ENCODE peak calls at places on chromosomes 7 and 10, in five cellular contexts. A is suprapubic skin, H is HepG2, R is colonic mucosa, Q is RWPE2. G is an unnamed sample.

GRCh38 chr7:39212881-39213280 is 235.2 kb downstream of the POU6F2 start:
- DNase-seq in A (no peak), H (no peak), R (no peak), Q (no peak), G (no peak)

GRCh38 chr10:126373137-126373536 is 15.1 kb downstream of the ADAM12 start:
- DNase-seq in A (no peak), H (no peak), R (peak), Q (no peak), G (no peak)

GRCh38 chr10:67119648-67120047 is 193.8 kb downstream of the LRRTM3 start:
- DNase-seq in A (no peak), H (no peak), R (no peak), Q (no peak), G (no peak)

GRCh38 chr10:73910764-73911552 is at the start of gene PLAU:
- DNase-seq in A (no peak), H (no peak), R (peak), Q (no peak), G (peak)

GRCh38 chr10:3420527-3421469 is 248.2 kb upstream of the PITRM1 start:
- DNase-seq in A (no peak), H (no peak), R (no peak), Q (no peak), G (no peak)

GRCh38 chr10:116538461-116538860 is 7.3 kb upstream of the PNLIP start:
- DNase-seq in A (no peak), H (peak), R (no peak), Q (no peak), G (no peak)

GRCh38 chr7:16811555-16811954 is 6.8 kb upstream of the AGR2 start:
- DNase-seq in A (no peak), H (no peak), R (no peak), Q (no peak), G (no peak)

GRCh38 chr7:16271990-16272665 is 149.2 kb downstream of the CRPPA start:
- DNase-seq in A (no peak), H (no peak), R (no peak), Q (no peak), G (no peak)

GRCh38 chr7:102917436-102918353 is 4.9 kb downstream of the LRRC17 start:
- DNase-seq in A (no peak), H (no peak), R (no peak), Q (no peak), G (no peak)

GRCh38 chr7:155938129-155938528 is 125.9 kb upstream of the SHH start:
- DNase-seq in A (no peak), H (no peak), R (no peak), Q (no peak), G (no peak)

GRCh38 chr10:118832242-118832651 is 77.5 kb upstream of the CACUL1 start:
- DNase-seq in A (no peak), H (no peak), R (peak), Q (no peak), G (no peak)

DNA sequence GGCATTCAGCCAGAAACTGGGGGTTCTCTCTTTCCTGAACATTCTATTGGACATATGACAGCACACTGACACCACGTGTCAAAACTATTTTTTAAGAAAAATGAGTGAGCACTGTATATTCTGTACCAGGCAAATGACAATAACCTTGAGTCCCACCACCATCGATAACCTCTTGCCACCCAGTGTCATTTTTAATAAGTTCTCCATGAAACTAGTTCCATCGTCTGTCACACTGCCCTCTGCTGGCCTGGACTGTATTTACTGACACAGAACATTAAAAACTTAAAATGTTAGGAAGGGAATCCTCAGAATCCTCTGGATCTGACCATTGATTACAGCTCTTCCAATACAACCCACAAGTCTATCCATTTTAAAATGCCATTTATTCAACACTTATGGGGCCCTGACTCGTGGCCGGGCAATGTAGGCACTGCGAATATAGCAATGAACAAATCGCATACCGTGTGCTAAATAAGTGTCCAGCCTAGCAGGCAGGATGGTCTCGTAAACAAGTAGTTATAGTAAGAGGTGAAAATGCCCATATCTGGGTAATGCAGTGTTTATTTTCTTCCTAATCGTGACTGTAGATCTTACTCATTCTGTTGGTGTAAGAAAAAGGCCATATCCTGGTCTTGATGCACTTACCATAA is 35.9 kb upstream of the CACNB2 start:
- DNase-seq in A (no peak), H (peak), R (peak), Q (no peak), G (no peak)
- TF ChIP-seq CTCF in A (peak), H (peak), R (peak), Q (peak), G (peak)

GRCh38 chr10:14508725-14509124 is 178.0 kb upstream of the FRMD4A start:
- DNase-seq in A (no peak), H (no peak), R (no peak), Q (no peak), G (no peak)
- H3K4me3 ChIP-seq in A (no peak), H (no peak), R (no peak), Q (no peak), G (no peak)

GRCh38 chr10:46544989-46545791 is 11.3 kb downstream of the GPRIN2 start:
- DNase-seq in A (peak), H (no peak), R (peak), Q (peak), G (peak)
- H3K27ac ChIP-seq in A (no peak), H (no peak), R (no peak), Q (no peak), G (no peak)

DNA sequence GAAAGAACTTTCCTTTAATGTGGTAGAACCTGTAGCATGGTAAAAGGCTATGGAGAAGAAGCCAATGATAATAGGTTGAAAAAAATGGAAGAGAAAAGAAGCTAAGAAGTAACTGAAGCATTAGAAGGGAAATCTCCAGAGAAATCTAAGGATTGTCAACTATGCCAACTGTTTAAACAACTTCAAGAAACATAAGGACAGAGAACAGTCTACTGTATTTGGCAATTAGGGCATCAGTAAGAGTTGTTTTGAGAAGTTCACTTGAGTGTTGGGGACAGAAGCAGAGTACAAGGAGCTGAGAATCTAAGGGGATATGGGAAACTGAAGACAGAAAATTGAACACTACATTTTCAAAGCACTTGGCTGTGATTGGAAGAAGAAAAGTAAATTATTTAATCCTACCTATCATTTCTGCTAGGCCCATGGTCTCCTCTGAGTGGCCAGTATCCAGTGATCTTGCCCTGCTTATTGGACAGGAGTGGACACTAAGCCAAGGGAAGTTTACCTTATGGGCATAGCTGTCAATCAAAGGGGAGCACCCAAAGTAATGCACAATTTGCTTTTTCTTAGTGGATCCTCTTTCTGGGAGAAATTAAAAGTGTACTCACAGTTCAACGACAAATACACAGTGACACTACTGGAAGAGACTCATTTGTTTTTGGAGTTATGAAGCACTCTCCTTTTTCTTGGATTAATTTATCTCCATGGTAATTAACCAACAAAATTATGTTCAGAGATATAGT is 56.5 kb upstream of the CCDC71L start:
- DNase-seq in A (no peak), H (no peak), R (no peak), Q (no peak), G (no peak)
- TF ChIP-seq CTCF in A (no peak), H (no peak), R (no peak), Q (no peak), G (no peak)

DNA sequence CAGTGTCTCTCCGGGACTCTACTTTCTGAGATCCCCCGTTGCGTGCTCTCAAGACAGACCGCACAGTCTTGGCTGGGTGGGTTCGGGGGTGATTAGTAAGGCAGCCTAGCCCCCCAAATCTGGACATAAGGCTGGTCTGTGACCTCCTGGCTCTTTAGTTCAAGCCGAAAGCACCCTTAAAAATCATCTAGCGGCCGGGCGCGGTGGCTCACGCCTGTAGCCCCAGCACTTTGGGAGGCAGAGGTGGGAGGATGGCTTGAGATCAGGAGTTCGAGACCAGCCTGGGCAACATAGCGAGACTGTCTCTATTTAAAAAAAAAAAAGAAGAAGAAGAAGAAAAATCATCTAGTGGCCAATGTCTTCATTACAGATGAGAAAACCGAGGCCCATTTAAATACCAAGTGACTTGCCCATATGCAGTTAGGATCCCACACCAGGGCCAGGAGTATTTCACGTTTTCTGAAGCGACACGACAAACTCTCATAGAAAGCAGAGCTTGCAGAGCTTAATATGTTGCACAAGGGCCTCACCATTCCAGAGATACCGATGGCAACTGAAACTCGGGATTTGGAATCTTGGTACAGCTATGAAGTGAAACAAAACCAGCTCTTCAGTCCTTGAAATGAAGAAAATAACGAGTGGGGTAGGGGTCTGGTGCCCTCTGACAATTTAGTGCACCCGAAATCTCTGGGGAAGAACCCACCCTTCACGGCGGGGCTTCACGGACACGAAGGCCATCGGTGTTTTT is 696 bp upstream of the HILPDA start:
- DNase-seq in A (no peak), H (no peak), R (no peak), Q (no peak), G (no peak)
- H3K4me3 ChIP-seq in A (peak), H (peak), R (peak), Q (peak), G (peak)

GRCh38 chr7:66415659-66416265 is 210.6 kb downstream of the TPST1 start:
- DNase-seq in A (no peak), H (no peak), R (no peak), Q (no peak), G (no peak)

GRCh38 chr7:66421830-66422229 is 206.9 kb upstream of the KCTD7 start:
- DNase-seq in A (no peak), H (no peak), R (no peak), Q (no peak), G (no peak)

GRCh38 chr7:66413379-66414114 is 208.4 kb downstream of the TPST1 start:
- DNase-seq in A (peak), H (no peak), R (peak), Q (peak), G (peak)

GRCh38 chr7:66419210-66419609 is 209.5 kb upstream of the KCTD7 start:
- DNase-seq in A (no peak), H (peak), R (no peak), Q (no peak), G (no peak)

GRCh38 chr7:66418537-66418936 is 210.1 kb upstream of the KCTD7 start:
- DNase-seq in A (no peak), H (no peak), R (no peak), Q (no peak), G (no peak)
- H3K27ac ChIP-seq in A (no peak), H (no peak), R (no peak), Q (no peak), G (no peak)

GRCh38 chr10:97138777-97139317 is 46.9 kb downstream of the SLIT1 start:
- DNase-seq in A (no peak), H (no peak), R (no peak), Q (no peak), G (no peak)

GRCh38 chr10:97140284-97140846 is 45.4 kb downstream of the SLIT1 start:
- DNase-seq in A (no peak), H (peak), R (no peak), Q (no peak), G (no peak)

GRCh38 chr10:97139651-97140283 is 46.0 kb downstream of the SLIT1 start:
- DNase-seq in A (no peak), H (no peak), R (no peak), Q (no peak), G (no peak)

GRCh38 chr10:97136744-97137143 is 49.0 kb downstream of the SLIT1 start:
- DNase-seq in A (no peak), H (no peak), R (no peak), Q (no peak), G (no peak)

DNA sequence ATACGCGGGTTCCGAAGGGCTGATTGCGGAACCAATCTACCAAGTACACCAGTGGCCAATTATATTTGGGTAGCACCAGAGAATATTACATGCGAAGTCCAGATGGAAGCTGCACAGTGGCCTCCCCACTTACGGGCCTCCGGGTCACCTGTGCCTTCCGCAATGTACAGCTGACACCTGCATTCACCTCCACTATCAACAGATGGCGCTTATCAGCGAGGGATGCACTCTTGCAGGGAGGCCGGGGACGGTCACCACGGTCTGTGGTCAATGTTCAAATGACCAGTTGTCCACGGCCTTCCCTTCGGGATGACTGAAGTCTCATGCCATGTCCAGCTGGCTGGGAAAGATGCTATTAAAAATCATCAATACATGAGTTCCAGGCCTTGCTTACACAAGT is 47.6 kb downstream of the SLIT1 start:
- DNase-seq in A (no peak), H (peak), R (peak), Q (no peak), G (no peak)
- TF ChIP-seq CTCF in A (no peak), H (peak), R (peak), Q (peak), G (no peak)

GRCh38 chr7:108449577-108449920 is 6.7 kb downstream of the NRCAM start:
- DNase-seq in A (no peak), H (no peak), R (no peak), Q (no peak), G (no peak)
- H3K4me3 ChIP-seq in A (no peak), H (no peak), R (no peak), Q (no peak), G (no peak)

DNA sequence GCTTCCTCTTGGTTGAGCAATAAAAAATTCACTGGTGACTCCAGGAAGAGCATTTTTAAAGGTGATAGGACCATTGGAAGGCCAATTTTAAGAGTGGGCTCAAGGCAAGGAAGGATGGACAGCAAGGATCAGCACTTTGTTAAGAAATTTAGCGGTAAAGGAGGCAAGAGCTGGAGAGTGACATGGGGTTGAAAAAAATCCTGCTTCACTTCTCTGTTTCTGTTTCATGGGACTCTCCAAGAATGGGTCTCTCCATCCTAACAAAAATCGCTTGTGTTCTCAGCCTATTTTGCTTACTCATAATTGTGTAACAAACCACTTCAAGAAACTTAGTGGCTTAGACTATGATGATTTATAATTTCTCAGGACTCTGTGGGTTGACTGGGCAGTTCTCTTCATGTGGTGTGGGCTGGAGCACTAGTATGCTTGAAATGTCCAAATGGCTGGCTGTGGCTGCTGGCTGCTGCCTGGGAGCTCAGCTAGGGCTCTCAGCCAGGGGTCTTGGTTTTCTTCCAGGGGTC is 59.8 kb upstream of the ZNRF2 start:
- DNase-seq in A (no peak), H (no peak), R (no peak), Q (no peak), G (no peak)
- H3K27ac ChIP-seq in A (peak), H (no peak), R (no peak), Q (peak), G (no peak)

GRCh38 chr10:62778125-62778524 is 26.4 kb upstream of the ADO start:
- DNase-seq in A (no peak), H (no peak), R (no peak), Q (no peak), G (no peak)
- TF ChIP-seq CTCF in A (no peak), H (no peak), R (no peak), Q (no peak), G (no peak)

G was measured in coronary artery.